ENCODE peak calls at places on chromosomes 7 and 10, in four cellular contexts. F is GM23338, M is K562, T is astrocyte. A is an unnamed sample.
A peak's percentile ranks its signal among the peaks of the same experiment; 100 is the strongest.

GRCh38 chr7:38630720-38631673 is at the start of gene AMPH:
- DNase-seq in F (peak; percentile 90), M (no peak), T (peak; percentile 51), A (peak; percentile 62)

GRCh38 chr7:105188201-105188600 is 174.2 kb downstream of the KMT2E start:
- DNase-seq in F (no peak), M (no peak), T (peak; percentile 18), A (peak; percentile 17)

GRCh38 chr10:49171326-49172140 is 16.7 kb downstream of the TMEM273 start:
- DNase-seq in F (no peak), M (no peak), T (no peak), A (no peak)

GRCh38 chr7:158067931-158068482 is 519.6 kb downstream of the PTPRN2 start:
- DNase-seq in F (no peak), M (no peak), T (no peak), A (no peak)

GRCh38 chr10:94963901-94964300 is 25.4 kb downstream of the CYP2C9 start:
- DNase-seq in F (peak; percentile 81), M (no peak), T (peak; percentile 8), A (peak; percentile 21)

GRCh38 chr7:157555921-157556320 is 219.1 kb downstream of the DNAJB6 start:
- DNase-seq in F (no peak), M (no peak), T (no peak), A (no peak)

GRCh38 chr10:86252573-86252972 is 114.0 kb downstream of the GRID1 start:
- DNase-seq in F (no peak), M (no peak), T (no peak), A (no peak)

GRCh38 chr10:132679640-132680039 is 106.3 kb downstream of the NKX6-2 start:
- DNase-seq in F (no peak), M (no peak), T (no peak), A (no peak)

GRCh38 chr7:151361193-151361959 is 19.8 kb downstream of the NUB1 start:
- DNase-seq in F (no peak), M (no peak), T (no peak), A (no peak)

GRCh38 chr10:101897633-101898032 is 54.0 kb upstream of the KCNIP2 start:
- DNase-seq in F (no peak), M (no peak), T (peak; percentile 58), A (peak; percentile 50)

GRCh38 chr10:117631276-117632151 is 89.0 kb downstream of the EMX2 start:
- DNase-seq in F (no peak), M (no peak), T (no peak), A (no peak)

GRCh38 chr10:131703941-131704340 is 196.9 kb upstream of the PPP2R2D start:
- DNase-seq in F (no peak), M (no peak), T (no peak), A (no peak)

GRCh38 chr7:156616269-156617202 is 24.0 kb upstream of the RNF32 start:
- DNase-seq in F (peak; percentile 66), M (peak; percentile 4), T (no peak), A (peak; percentile 44)

GRCh38 chr10:131750171-131750895 is 150.5 kb upstream of the PPP2R2D start:
- DNase-seq in F (no peak), M (no peak), T (no peak), A (no peak)

GRCh38 chr7:42671627-42672026 is 240.2 kb downstream of the C7orf25 start:
- DNase-seq in F (no peak), M (no peak), T (peak; percentile 73), A (peak; percentile 80)

GRCh38 chr10:45135836-45136235 is 135.1 kb downstream of the ZNF22 start:
- DNase-seq in F (no peak), M (no peak), T (no peak), A (no peak)

GRCh38 chr7:114086906-114087651 is 168.3 kb upstream of the PPP1R3A start:
- DNase-seq in F (peak; percentile 52), M (no peak), T (peak; percentile 25), A (peak; percentile 43)

GRCh38 chr7:70923086-70923845 is 208.7 kb upstream of the GALNT17 start:
- DNase-seq in F (no peak), M (no peak), T (no peak), A (no peak)

GRCh38 chr10:121974019-121974534 is 940 bp downstream of the NSMCE4A start:
- DNase-seq in F (peak; percentile 19), M (peak; percentile 11), T (no peak), A (no peak)

GRCh38 chr10:121975295-121976086 is 474 bp upstream of the NSMCE4A start:
- DNase-seq in F (no peak), M (no peak), T (no peak), A (no peak)

GRCh38 chr10:121974535-121975294 is at the start of gene NSMCE4A:
- DNase-seq in F (peak; percentile 91), M (peak; percentile 79), T (peak; percentile 64), A (peak; percentile 76)

GRCh38 chr10:121978511-121978910 is 3.5 kb upstream of the NSMCE4A start:
- DNase-seq in F (no peak), M (no peak), T (no peak), A (no peak)

GRCh38 chr10:121976607-121977006 is 1.6 kb upstream of the NSMCE4A start:
- DNase-seq in F (no peak), M (no peak), T (no peak), A (no peak)
- TF ChIP-seq EZH2 in F (no peak), M (no peak), T (no peak), A (no peak)

DNA sequence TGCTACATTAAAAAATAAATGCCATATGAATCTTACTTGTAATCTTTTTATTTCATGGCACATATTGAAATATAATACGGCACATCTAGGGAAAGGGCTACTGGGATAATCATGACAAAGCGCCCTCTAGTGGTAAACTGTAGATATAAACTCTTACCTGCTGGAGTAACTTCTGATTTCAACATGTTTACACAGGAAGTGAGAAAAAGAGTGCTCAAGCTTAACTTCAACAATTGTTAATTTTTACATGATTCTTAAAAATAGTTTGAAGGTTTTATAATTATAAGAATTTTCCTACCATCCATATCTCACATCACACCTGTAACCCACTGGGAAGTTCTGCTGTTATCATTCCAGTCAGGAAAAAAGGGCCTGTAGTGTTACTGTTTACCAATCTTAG is 2.0 kb upstream of the HEPACAM2 start:
- DNase-seq in F (peak; percentile 80), M (peak; percentile 71), T (peak; percentile 31), A (peak; percentile 74)
- TF ChIP-seq CTCF in F (peak; percentile 68), M (peak; percentile 58), T (peak; percentile 62), A (peak; percentile 66)

DNA sequence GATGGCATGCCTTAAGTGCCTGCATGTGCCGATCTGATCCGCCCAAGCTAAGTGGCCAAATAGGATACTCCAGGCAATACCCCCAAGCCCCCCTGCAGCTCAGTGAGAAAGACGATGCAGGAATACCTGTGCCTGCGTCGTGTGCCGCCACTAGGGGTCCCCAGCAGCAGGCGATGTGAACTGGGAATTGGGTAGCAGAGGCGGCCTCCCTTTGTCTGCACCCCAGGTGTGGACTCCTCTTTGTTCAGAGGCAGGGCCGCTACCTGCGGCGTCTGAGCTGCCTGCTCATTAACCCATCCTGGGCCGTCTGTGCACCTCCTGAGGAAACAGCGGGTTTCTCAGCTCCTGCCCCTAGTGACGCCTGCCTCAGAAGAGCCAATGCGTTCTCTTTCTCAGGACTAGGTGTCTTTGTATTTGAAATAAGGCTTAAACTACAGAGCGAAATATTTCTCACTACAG is 4.8 kb upstream of the CHN2 start:
- DNase-seq in F (peak; percentile 98), M (peak; percentile 54), T (peak; percentile 6), A (peak; percentile 21)
- H3K4me3 ChIP-seq in F (peak overlapping the region; percentile 34), M (no peak overlapping the region), T (no peak overlapping the region), A (no peak overlapping the region)

DNA sequence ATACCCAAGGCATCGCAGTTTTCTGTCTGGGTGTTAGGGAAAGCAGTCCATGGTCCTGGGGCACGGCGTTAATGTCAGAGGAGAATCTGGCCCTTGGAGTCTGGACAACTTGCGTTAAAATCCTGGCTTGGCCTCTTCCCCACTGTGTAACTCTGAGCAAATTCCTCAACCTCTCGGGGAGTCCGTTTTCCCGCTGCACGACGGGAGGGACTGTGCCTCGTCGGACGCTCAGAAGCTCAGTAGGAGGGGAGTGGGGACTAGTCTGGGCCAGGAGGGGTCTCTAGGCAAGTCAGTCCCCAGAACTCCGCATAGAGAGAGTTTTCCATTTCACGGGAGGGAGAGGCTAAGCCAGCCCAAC is 6.6 kb upstream of the EVX1 start:
- DNase-seq in F (peak; percentile 50), M (no peak), T (no peak), A (no peak)
- TF ChIP-seq EZH2 in F (peak; percentile 12), M (no peak), T (no peak), A (no peak)

GRCh38 chr10:99964791-99965190 is 45.0 kb downstream of the DNMBP start:
- DNase-seq in F (no peak), M (no peak), T (peak; percentile 18), A (peak; percentile 33)
- TF ChIP-seq CTCF in F (peak; percentile 30), M (no peak), T (no peak), A (peak; percentile 12)

GRCh38 chr10:91632671-91633550 is at the start of gene PPP1R3C:
- DNase-seq in F (peak; percentile 92), M (no peak), T (peak; percentile 84), A (peak; percentile 93)
- H3K4me3 ChIP-seq in F (peak within 1 kb of the TSS; percentile 62), M (no peak within 1 kb of the TSS), T (peak within 1 kb of the TSS; percentile 68), A (peak within 1 kb of the TSS; percentile 94)

GRCh38 chr7:18770852-18771251 is 275.3 kb downstream of the HDAC9 start:
- DNase-seq in F (no peak), M (no peak), T (peak; percentile 18), A (peak; percentile 35)
- TF ChIP-seq EZH2 in F (no peak), M (no peak), T (no peak), A (no peak)